ENCODE peak calls at places on chromosome 22, in nine cellular contexts. One of them, this sample, is unnamed.

GRCh38 chr22:29032584-29032983 is 29.0 kb downstream of the C22orf31 start:
- DNase-seq in esophagus squamous epithelium: no peak
- DNase-seq in neuronal stem cell: no peak
- DNase-seq in cardiac fibroblast: peak; percentile 16
- DNase-seq in mucosa of descending colon: no peak
- DNase-seq in GM23338: no peak
- DNase-seq in WERI-Rb-1: no peak
- DNase-seq in astrocyte of the spinal cord: peak; percentile 5
- DNase-seq in aorta: no peak
- DNase-seq in this sample: no peak

GRCh38 chr22:36267896-36268485 is 15.1 kb downstream of the APOL1 start:
- DNase-seq in neuronal stem cell: no peak
- DNase-seq in mucosa of descending colon: no peak
- DNase-seq in esophagus squamous epithelium: no peak
- DNase-seq in WERI-Rb-1: no peak
- DNase-seq in astrocyte of the spinal cord: no peak
- DNase-seq in aorta: no peak
- DNase-seq in GM23338: no peak
- DNase-seq in cardiac fibroblast: no peak
- DNase-seq in this sample: no peak

GRCh38 chr22:44173154-44173553 is 7.6 kb upstream of the PARVG start:
- DNase-seq in esophagus squamous epithelium: no peak
- DNase-seq in mucosa of descending colon: no peak
- DNase-seq in aorta: no peak
- DNase-seq in neuronal stem cell: no peak
- DNase-seq in WERI-Rb-1: no peak
- DNase-seq in cardiac fibroblast: no peak
- DNase-seq in astrocyte of the spinal cord: no peak
- DNase-seq in GM23338: no peak
- DNase-seq in this sample: no peak

GRCh38 chr22:40668611-40669390 is 10.5 kb upstream of the MCHR1 start:
- DNase-seq in neuronal stem cell: no peak
- DNase-seq in astrocyte of the spinal cord: peak; percentile 64
- DNase-seq in aorta: no peak
- DNase-seq in esophagus squamous epithelium: no peak
- DNase-seq in WERI-Rb-1: no peak
- DNase-seq in cardiac fibroblast: peak; percentile 72
- DNase-seq in mucosa of descending colon: no peak
- DNase-seq in GM23338: peak; percentile 43
- DNase-seq in this sample: no peak

GRCh38 chr22:37752189-37753061 is 55.3 kb upstream of the GCAT start:
- DNase-seq in esophagus squamous epithelium: peak; percentile 58
- DNase-seq in mucosa of descending colon: peak; percentile 83
- DNase-seq in cardiac fibroblast: peak; percentile 98
- DNase-seq in neuronal stem cell: peak; percentile 30
- DNase-seq in astrocyte of the spinal cord: peak; percentile 91
- DNase-seq in GM23338: no peak
- DNase-seq in WERI-Rb-1: no peak
- DNase-seq in aorta: peak; percentile 96
- DNase-seq in this sample: no peak

GRCh38 chr22:48960981-48961655 is 866.6 kb downstream of the BRD1 start:
- DNase-seq in mucosa of descending colon: no peak
- DNase-seq in cardiac fibroblast: peak; percentile 1
- DNase-seq in astrocyte of the spinal cord: no peak
- DNase-seq in aorta: peak; percentile 34
- DNase-seq in GM23338: no peak
- DNase-seq in WERI-Rb-1: no peak
- DNase-seq in neuronal stem cell: no peak
- DNase-seq in esophagus squamous epithelium: no peak
- DNase-seq in this sample: no peak

GRCh38 chr22:19760652-19761002 is at the start of gene TBX1:
- DNase-seq in neuronal stem cell: no peak
- DNase-seq in cardiac fibroblast: no peak
- DNase-seq in esophagus squamous epithelium: no peak
- DNase-seq in mucosa of descending colon: no peak
- DNase-seq in GM23338: no peak
- DNase-seq in astrocyte of the spinal cord: no peak
- DNase-seq in WERI-Rb-1: no peak
- DNase-seq in aorta: no peak
- DNase-seq in this sample: no peak

GRCh38 chr22:49111085-49111484 is 716.6 kb downstream of the BRD1 start:
- DNase-seq in cardiac fibroblast: no peak
- DNase-seq in astrocyte of the spinal cord: no peak
- DNase-seq in esophagus squamous epithelium: no peak
- DNase-seq in WERI-Rb-1: no peak
- DNase-seq in neuronal stem cell: no peak
- DNase-seq in mucosa of descending colon: no peak
- DNase-seq in GM23338: no peak
- DNase-seq in aorta: no peak
- DNase-seq in this sample: no peak

GRCh38 chr22:37999640-38000272 is 15.4 kb upstream of the SOX10 start:
- DNase-seq in cardiac fibroblast: peak; percentile 63
- DNase-seq in mucosa of descending colon: no peak
- DNase-seq in neuronal stem cell: no peak
- DNase-seq in GM23338: no peak
- DNase-seq in aorta: no peak
- DNase-seq in WERI-Rb-1: no peak
- DNase-seq in astrocyte of the spinal cord: peak; percentile 73
- DNase-seq in esophagus squamous epithelium: no peak
- DNase-seq in this sample: no peak

GRCh38 chr22:35231585-35232084 is 25.7 kb upstream of the HMGXB4 start:
- DNase-seq in esophagus squamous epithelium: no peak
- DNase-seq in neuronal stem cell: peak; percentile 70
- DNase-seq in mucosa of descending colon: peak; percentile 69
- DNase-seq in aorta: peak; percentile 78
- DNase-seq in WERI-Rb-1: peak; percentile 80
- DNase-seq in cardiac fibroblast: peak; percentile 79
- DNase-seq in astrocyte of the spinal cord: peak; percentile 65
- DNase-seq in GM23338: peak; percentile 91
- DNase-seq in this sample: peak; percentile 69

GRCh38 chr22:20169253-20169822 is 18.5 kb upstream of the CCDC188 start:
- DNase-seq in aorta: no peak
- DNase-seq in neuronal stem cell: no peak
- DNase-seq in cardiac fibroblast: no peak
- DNase-seq in esophagus squamous epithelium: no peak
- DNase-seq in mucosa of descending colon: no peak
- DNase-seq in GM23338: no peak
- DNase-seq in astrocyte of the spinal cord: no peak
- DNase-seq in WERI-Rb-1: no peak
- DNase-seq in this sample: no peak

GRCh38 chr22:29050457-29050856 is 11.2 kb downstream of the C22orf31 start:
- DNase-seq in GM23338: no peak
- DNase-seq in neuronal stem cell: no peak
- DNase-seq in aorta: no peak
- DNase-seq in cardiac fibroblast: no peak
- DNase-seq in mucosa of descending colon: no peak
- DNase-seq in WERI-Rb-1: no peak
- DNase-seq in astrocyte of the spinal cord: no peak
- DNase-seq in esophagus squamous epithelium: no peak
- DNase-seq in this sample: no peak

GRCh38 chr22:50546326-50547230 is 879 bp downstream of the KLHDC7B start:
- DNase-seq in astrocyte of the spinal cord: no peak
- DNase-seq in neuronal stem cell: no peak
- DNase-seq in mucosa of descending colon: no peak
- DNase-seq in aorta: peak; percentile 75
- DNase-seq in WERI-Rb-1: no peak
- DNase-seq in esophagus squamous epithelium: no peak
- DNase-seq in cardiac fibroblast: no peak
- DNase-seq in GM23338: no peak
- DNase-seq in this sample: no peak

GRCh38 chr22:28940441-28940840 is 57.1 kb downstream of the ZNRF3 start:
- DNase-seq in GM23338: no peak
- DNase-seq in WERI-Rb-1: no peak
- DNase-seq in neuronal stem cell: no peak
- DNase-seq in mucosa of descending colon: no peak
- DNase-seq in esophagus squamous epithelium: no peak
- DNase-seq in cardiac fibroblast: no peak
- DNase-seq in astrocyte of the spinal cord: no peak
- DNase-seq in aorta: no peak
- DNase-seq in this sample: no peak

GRCh38 chr22:30036656-30037055 is 43.6 kb upstream of the HORMAD2 start:
- DNase-seq in mucosa of descending colon: no peak
- DNase-seq in neuronal stem cell: no peak
- DNase-seq in WERI-Rb-1: no peak
- DNase-seq in cardiac fibroblast: peak; percentile 40
- DNase-seq in GM23338: no peak
- DNase-seq in aorta: no peak
- DNase-seq in esophagus squamous epithelium: no peak
- DNase-seq in astrocyte of the spinal cord: no peak
- DNase-seq in this sample: no peak

GRCh38 chr22:33426451-33426850 is 368.3 kb upstream of the SYN3 start:
- DNase-seq in neuronal stem cell: no peak
- DNase-seq in WERI-Rb-1: no peak
- DNase-seq in cardiac fibroblast: no peak
- DNase-seq in esophagus squamous epithelium: no peak
- DNase-seq in mucosa of descending colon: no peak
- DNase-seq in aorta: no peak
- DNase-seq in GM23338: no peak
- DNase-seq in astrocyte of the spinal cord: peak; percentile 2
- DNase-seq in this sample: no peak

GRCh38 chr22:27581688-27582087 is 219.9 kb downstream of the MN1 start:
- DNase-seq in mucosa of descending colon: peak; percentile 68
- DNase-seq in cardiac fibroblast: peak; percentile 43
- DNase-seq in astrocyte of the spinal cord: no peak
- DNase-seq in neuronal stem cell: no peak
- DNase-seq in WERI-Rb-1: no peak
- DNase-seq in GM23338: no peak
- DNase-seq in esophagus squamous epithelium: no peak
- DNase-seq in aorta: peak; percentile 87
- DNase-seq in this sample: no peak

DNA sequence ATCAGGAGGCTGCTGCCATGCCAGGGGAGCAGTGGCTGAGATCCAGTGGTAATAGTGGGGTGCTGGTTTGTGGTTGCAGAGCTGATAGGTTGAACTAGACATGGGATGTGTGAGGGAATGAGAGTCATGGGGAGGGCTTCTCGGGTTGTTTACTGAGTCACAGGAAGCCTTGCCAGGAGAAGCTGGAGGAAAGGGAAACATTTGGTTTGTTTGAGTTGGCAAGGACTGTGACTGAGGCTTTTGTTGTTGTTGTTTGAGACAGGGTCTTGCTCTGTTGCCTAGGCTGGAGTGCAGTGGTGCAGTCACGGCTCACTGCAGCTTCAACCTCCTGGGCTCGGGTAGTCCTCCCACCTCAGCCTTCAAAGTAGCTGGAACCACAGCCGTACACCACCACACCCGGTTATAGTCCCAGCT is 49.3 kb downstream of the CABIN1 start:
- DNase-seq in aorta: no peak
- DNase-seq in esophagus squamous epithelium: no peak
- DNase-seq in mucosa of descending colon: peak; percentile 22
- DNase-seq in cardiac fibroblast: peak; percentile 96
- DNase-seq in astrocyte of the spinal cord: peak; percentile 93
- DNase-seq in WERI-Rb-1: no peak
- DNase-seq in neuronal stem cell: no peak
- DNase-seq in GM23338: no peak
- DNase-seq in this sample: no peak
- H3K4me3 ChIP-seq in aorta: no peak overlapping the region
- H3K4me3 ChIP-seq in esophagus squamous epithelium: no peak overlapping the region
- H3K4me3 ChIP-seq in mucosa of descending colon: no peak overlapping the region
- H3K4me3 ChIP-seq in cardiac fibroblast: no peak overlapping the region
- H3K4me3 ChIP-seq in astrocyte of the spinal cord: no peak overlapping the region
- H3K4me3 ChIP-seq in WERI-Rb-1: no peak overlapping the region
- H3K4me3 ChIP-seq in neuronal stem cell: no peak overlapping the region
- H3K4me3 ChIP-seq in GM23338: no peak overlapping the region
- H3K4me3 ChIP-seq in this sample: no peak overlapping the region

GRCh38 chr22:46934746-46935491 is 172.5 kb downstream of the TBC1D22A start:
- DNase-seq in esophagus squamous epithelium: no peak
- DNase-seq in mucosa of descending colon: peak; percentile 14
- DNase-seq in neuronal stem cell: no peak
- DNase-seq in WERI-Rb-1: no peak
- DNase-seq in cardiac fibroblast: peak; percentile 97
- DNase-seq in astrocyte of the spinal cord: peak; percentile 91
- DNase-seq in aorta: peak; percentile 62
- DNase-seq in GM23338: no peak
- DNase-seq in this sample: no peak
- H3K4me3 ChIP-seq in esophagus squamous epithelium: no peak overlapping the region
- H3K4me3 ChIP-seq in mucosa of descending colon: no peak overlapping the region
- H3K4me3 ChIP-seq in neuronal stem cell: no peak overlapping the region
- H3K4me3 ChIP-seq in WERI-Rb-1: no peak overlapping the region
- H3K4me3 ChIP-seq in cardiac fibroblast: no peak overlapping the region
- H3K4me3 ChIP-seq in astrocyte of the spinal cord: no peak overlapping the region
- H3K4me3 ChIP-seq in aorta: no peak overlapping the region
- H3K4me3 ChIP-seq in GM23338: no peak overlapping the region
- H3K4me3 ChIP-seq in this sample: no peak overlapping the region

GRCh38 chr22:23773247-23774113 is 831 bp downstream of the MMP11 start:
- DNase-seq in neuronal stem cell: no peak
- DNase-seq in aorta: no peak
- DNase-seq in astrocyte of the spinal cord: no peak
- DNase-seq in mucosa of descending colon: no peak
- DNase-seq in cardiac fibroblast: no peak
- DNase-seq in GM23338: peak; percentile 61
- DNase-seq in WERI-Rb-1: no peak
- DNase-seq in esophagus squamous epithelium: no peak
- DNase-seq in this sample: no peak
- H3K4me3 ChIP-seq in neuronal stem cell: peak overlapping the region; percentile 77
- H3K4me3 ChIP-seq in aorta: no peak overlapping the region
- H3K4me3 ChIP-seq in astrocyte of the spinal cord: peak overlapping the region; percentile 36
- H3K4me3 ChIP-seq in mucosa of descending colon: no peak overlapping the region
- H3K4me3 ChIP-seq in cardiac fibroblast: peak overlapping the region; percentile 41
- H3K4me3 ChIP-seq in GM23338: peak overlapping the region; percentile 84
- H3K4me3 ChIP-seq in WERI-Rb-1: peak overlapping the region; percentile 49
- H3K4me3 ChIP-seq in esophagus squamous epithelium: peak overlapping the region; percentile 53
- H3K4me3 ChIP-seq in this sample: no peak overlapping the region

GRCh38 chr22:18058770-18059169 is 19.0 kb upstream of the PEX26 start:
- DNase-seq in GM23338: no peak
- DNase-seq in cardiac fibroblast: no peak
- DNase-seq in aorta: no peak
- DNase-seq in esophagus squamous epithelium: no peak
- DNase-seq in mucosa of descending colon: no peak
- DNase-seq in neuronal stem cell: no peak
- DNase-seq in WERI-Rb-1: no peak
- DNase-seq in astrocyte of the spinal cord: no peak
- DNase-seq in this sample: no peak

GRCh38 chr22:18056802-18057474 is 20.9 kb upstream of the PEX26 start:
- DNase-seq in WERI-Rb-1: no peak
- DNase-seq in esophagus squamous epithelium: no peak
- DNase-seq in GM23338: no peak
- DNase-seq in mucosa of descending colon: no peak
- DNase-seq in aorta: no peak
- DNase-seq in cardiac fibroblast: no peak
- DNase-seq in astrocyte of the spinal cord: no peak
- DNase-seq in neuronal stem cell: no peak
- DNase-seq in this sample: no peak

GRCh38 chr22:18056161-18056666 is 21.6 kb upstream of the PEX26 start:
- DNase-seq in WERI-Rb-1: no peak
- DNase-seq in neuronal stem cell: no peak
- DNase-seq in aorta: no peak
- DNase-seq in esophagus squamous epithelium: no peak
- DNase-seq in GM23338: no peak
- DNase-seq in mucosa of descending colon: peak; percentile 53
- DNase-seq in cardiac fibroblast: peak; percentile 63
- DNase-seq in astrocyte of the spinal cord: peak; percentile 60
- DNase-seq in this sample: no peak

GRCh38 chr22:18059473-18059872 is 18.3 kb upstream of the PEX26 start:
- DNase-seq in GM23338: no peak
- DNase-seq in mucosa of descending colon: no peak
- DNase-seq in neuronal stem cell: no peak
- DNase-seq in WERI-Rb-1: no peak
- DNase-seq in cardiac fibroblast: no peak
- DNase-seq in esophagus squamous epithelium: no peak
- DNase-seq in astrocyte of the spinal cord: no peak
- DNase-seq in aorta: no peak
- DNase-seq in this sample: no peak

GRCh38 chr22:18057568-18058209 is 20.1 kb upstream of the PEX26 start:
- DNase-seq in cardiac fibroblast: peak; percentile 99
- DNase-seq in GM23338: no peak
- DNase-seq in neuronal stem cell: no peak
- DNase-seq in astrocyte of the spinal cord: peak; percentile 98
- DNase-seq in WERI-Rb-1: no peak
- DNase-seq in aorta: peak; percentile 86
- DNase-seq in esophagus squamous epithelium: peak; percentile 43
- DNase-seq in mucosa of descending colon: peak; percentile 59
- DNase-seq in this sample: no peak
- H3K4me3 ChIP-seq in cardiac fibroblast: no peak overlapping the region
- H3K4me3 ChIP-seq in GM23338: no peak overlapping the region
- H3K4me3 ChIP-seq in neuronal stem cell: no peak overlapping the region
- H3K4me3 ChIP-seq in astrocyte of the spinal cord: no peak overlapping the region
- H3K4me3 ChIP-seq in WERI-Rb-1: no peak overlapping the region
- H3K4me3 ChIP-seq in aorta: no peak overlapping the region
- H3K4me3 ChIP-seq in esophagus squamous epithelium: no peak overlapping the region
- H3K4me3 ChIP-seq in mucosa of descending colon: no peak overlapping the region
- H3K4me3 ChIP-seq in this sample: no peak overlapping the region

This sample was measured in Jurkat, Clone E6-1.